ENCODE peak calls at places on chromosomes 3 and 15, in nine cellular contexts. S, N, A, P, J, V, F, O and H are unnamed samples.

GRCh38 chr15:90681056-90681455 is 36.1 kb upstream of the BLM start:
- DNase-seq in V (no peak), J (no peak), F (no peak), N (no peak), S (no peak), O (peak; percentile 5), P (no peak), A (no peak), H (no peak)

GRCh38 chr15:73809728-73810501 is 56.8 kb upstream of the INSYN1 start:
- DNase-seq in V (peak; percentile 85), P (no peak), S (no peak), O (no peak), J (no peak), F (no peak), N (no peak), A (no peak), H (peak; percentile 2)

GRCh38 chr15:43329222-43329959 is 982 bp downstream of the LCMT2 start:
- DNase-seq in N (no peak), P (no peak), S (no peak), V (peak; percentile 58), J (no peak), F (no peak), O (no peak), A (no peak), H (peak; percentile 36)

GRCh38 chr3:17639765-17640164 is 102.7 kb downstream of the TBC1D5 start:
- DNase-seq in V (no peak), O (peak; percentile 88), J (peak; percentile 8), A (no peak), P (peak; percentile 45), S (peak; percentile 18), F (peak; percentile 75), N (no peak), H (peak; percentile 87)

GRCh38 chr3:196948442-196949365 is 6.4 kb upstream of the NCBP2 start:
- DNase-seq in A (no peak), V (peak; percentile 57), N (no peak), F (no peak), O (peak; percentile 16), S (peak; percentile 55), J (no peak), P (no peak), H (peak; percentile 16)

GRCh38 chr3:194497799-194498575 is 11.2 kb upstream of the ATP13A3 start:
- DNase-seq in V (peak; percentile 28), N (no peak), A (no peak), F (no peak), J (no peak), S (no peak), O (no peak), P (no peak), H (peak; percentile 61)

GRCh38 chr3:52121459-52121795 is 32.8 kb downstream of the POC1A start:
- DNase-seq in P (no peak), V (no peak), N (no peak), O (peak; percentile 28), S (no peak), A (no peak), F (no peak), J (no peak), H (no peak)

GRCh38 chr3:187964759-187965158 is 189.2 kb upstream of the LPP start:
- DNase-seq in S (no peak), P (no peak), V (no peak), A (no peak), N (no peak), F (no peak), J (no peak), O (no peak), H (no peak)

GRCh38 chr15:58472821-58473581 is 41.2 kb downstream of the LIPC start:
- DNase-seq in O (peak; percentile 44), A (no peak), P (no peak), N (no peak), S (no peak), F (no peak), J (no peak), V (no peak), H (peak; percentile 23)

GRCh38 chr3:37114251-37115145 is 59.9 kb downstream of the LRRFIP2 start:
- DNase-seq in O (peak; percentile 82), V (no peak), S (no peak), F (peak; percentile 77), A (no peak), P (peak; percentile 57), N (no peak), J (peak; percentile 65), H (peak; percentile 92)

GRCh38 chr3:78751266-78751665 is 1016.5 kb downstream of the ROBO1 start:
- DNase-seq in J (no peak), A (no peak), V (no peak), P (no peak), O (no peak), N (no peak), S (no peak), F (no peak), H (no peak)

GRCh38 chr3:151232991-151233390 is 30.0 kb upstream of the GPR171 start:
- DNase-seq in P (no peak), S (no peak), J (no peak), F (no peak), V (no peak), O (no peak), A (no peak), N (no peak), H (no peak)

GRCh38 chr3:133413166-133414020 is 13.5 kb downstream of the BFSP2 start:
- DNase-seq in J (peak; percentile 40), O (peak; percentile 54), F (no peak), S (peak; percentile 49), A (no peak), P (no peak), N (no peak), V (peak; percentile 48), H (peak; percentile 24)

GRCh38 chr15:61003683-61004299 is 225.3 kb downstream of the RORA start:
- DNase-seq in V (peak; percentile 53), A (no peak), N (no peak), S (no peak), P (no peak), F (no peak), J (no peak), O (no peak), H (no peak)